ENCODE peak calls at places on chromosomes 1 and 21, in five cellular contexts. A, F, M, O and H are unnamed samples.
A peak's percentile ranks its signal among the peaks of the same experiment; 100 is the strongest.

GRCh38 chr1:153277852-153278251 is 18.4 kb downstream of the LORICRIN start:
- DNase-seq in A (no peak), F (no peak), M (peak; percentile 45), O (peak; percentile 67), H (no peak)

GRCh38 chr1:153506831-153507413 is 28.9 kb downstream of the S100A6 start:
- DNase-seq in A (no peak), F (no peak), M (no peak), O (no peak), H (peak; percentile 86)

GRCh38 chr1:16260814-16261213 is 23.8 kb upstream of the CPLANE2 start:
- DNase-seq in A (no peak), F (no peak), M (no peak), O (no peak), H (no peak)

GRCh38 chr1:156464335-156464734 is 36.2 kb downstream of the MEF2D start:
- DNase-seq in A (no peak), F (no peak), M (no peak), O (no peak), H (no peak)

GRCh38 chr1:155910621-155911121 is 478 bp downstream of the RIT1 start:
- DNase-seq in A (peak; percentile 47), F (no peak), M (no peak), O (peak; percentile 37), H (no peak)

GRCh38 chr1:172343246-172344099 is 77.0 kb upstream of the C1orf105 start:
- DNase-seq in A (no peak), F (no peak), M (no peak), O (no peak), H (no peak)

GRCh38 chr21:41950941-41951408 is 2.8 kb downstream of the C2CD2 start:
- DNase-seq in A (no peak), F (no peak), M (no peak), O (no peak), H (no peak)

GRCh38 chr1:161131721-161132409 is 602 bp downstream of the DEDD start:
- DNase-seq in A (peak; percentile 49), F (no peak), M (no peak), O (no peak), H (no peak)

GRCh38 chr1:85850238-85850637 is 142.0 kb upstream of the ZNHIT6 start:
- DNase-seq in A (no peak), F (no peak), M (no peak), O (no peak), H (no peak)

GRCh38 chr1:177571485-177572076 is 398.3 kb downstream of the SEC16B start:
- DNase-seq in A (no peak), F (no peak), M (no peak), O (no peak), H (no peak)

GRCh38 chr1:186113454-186113853 is 261.6 kb downstream of the TPR start:
- DNase-seq in A (no peak), F (no peak), M (no peak), O (no peak), H (no peak)

GRCh38 chr21:41638201-41638790 is 128.6 kb downstream of the RIPK4 start:
- DNase-seq in A (no peak), F (no peak), M (no peak), O (no peak), H (no peak)

GRCh38 chr1:19122668-19123067 is 87.4 kb downstream of the UBR4 start:
- DNase-seq in A (no peak), F (no peak), M (no peak), O (no peak), H (no peak)

GRCh38 chr1:51421961-51422360 is 91.6 kb upstream of the TTC39A start:
- DNase-seq in A (peak; percentile 71), F (no peak), M (peak; percentile 26), O (no peak), H (no peak)

GRCh38 chr1:63320024-63320799 is 2.2 kb upstream of the FOXD3 start:
- DNase-seq in A (no peak), F (no peak), M (no peak), O (no peak), H (no peak)

GRCh38 chr1:6150006-6150938 is 29.8 kb downstream of the CHD5 start:
- DNase-seq in A (no peak), F (no peak), M (no peak), O (no peak), H (no peak)